ENCODE peak calls at places on chromosome 22, in six cellular contexts. One of them, this sample, is unnamed.

GRCh38 chr22:27879923-27880322 is 39.1 kb downstream of the PITPNB start:
- DNase-seq in A549: peak
- DNase-seq in heart left ventricle: no peak
- DNase-seq in IMR-90: peak
- DNase-seq in spleen: no peak
- DNase-seq in HCT116: peak
- DNase-seq in this sample: no peak

GRCh38 chr22:49789289-49790141 is 38.2 kb downstream of the BRD1 start:
- DNase-seq in A549: no peak
- DNase-seq in spleen: peak
- DNase-seq in HCT116: no peak
- DNase-seq in heart left ventricle: no peak
- DNase-seq in IMR-90: peak
- DNase-seq in this sample: peak

GRCh38 chr22:42897960-42898359 is 40.9 kb upstream of the ARFGAP3 start:
- DNase-seq in HCT116: no peak
- DNase-seq in spleen: no peak
- DNase-seq in A549: no peak
- DNase-seq in IMR-90: no peak
- DNase-seq in heart left ventricle: no peak
- DNase-seq in this sample: no peak

GRCh38 chr22:28999510-29000224 is 62.0 kb downstream of the C22orf31 start:
- DNase-seq in A549: no peak
- DNase-seq in IMR-90: no peak
- DNase-seq in HCT116: no peak
- DNase-seq in heart left ventricle: no peak
- DNase-seq in spleen: no peak
- DNase-seq in this sample: no peak

GRCh38 chr22:23267225-23268043 is 87.1 kb downstream of the BCR start:
- DNase-seq in spleen: no peak
- DNase-seq in IMR-90: no peak
- DNase-seq in A549: no peak
- DNase-seq in HCT116: no peak
- DNase-seq in heart left ventricle: no peak
- DNase-seq in this sample: no peak

GRCh38 chr22:43541462-43542407 is 129.9 kb downstream of the MPPED1 start:
- DNase-seq in HCT116: no peak
- DNase-seq in IMR-90: no peak
- DNase-seq in spleen: no peak
- DNase-seq in A549: no peak
- DNase-seq in heart left ventricle: no peak
- DNase-seq in this sample: no peak

GRCh38 chr22:49209452-49210195 is 618.0 kb downstream of the BRD1 start:
- DNase-seq in HCT116: no peak
- DNase-seq in spleen: peak
- DNase-seq in A549: no peak
- DNase-seq in IMR-90: no peak
- DNase-seq in heart left ventricle: peak
- DNase-seq in this sample: no peak

GRCh38 chr22:40665312-40665711 is 14.0 kb upstream of the MCHR1 start:
- DNase-seq in IMR-90: peak
- DNase-seq in HCT116: no peak
- DNase-seq in spleen: no peak
- DNase-seq in heart left ventricle: peak
- DNase-seq in A549: no peak
- DNase-seq in this sample: no peak

GRCh38 chr22:35930933-35931332 is 97.7 kb downstream of the RBFOX2 start:
- DNase-seq in A549: peak
- DNase-seq in spleen: no peak
- DNase-seq in HCT116: peak
- DNase-seq in heart left ventricle: no peak
- DNase-seq in IMR-90: peak
- DNase-seq in this sample: no peak

GRCh38 chr22:50115693-50116092 is 25.9 kb downstream of the MOV10L1 start:
- DNase-seq in A549: no peak
- DNase-seq in HCT116: no peak
- DNase-seq in IMR-90: peak
- DNase-seq in spleen: no peak
- DNase-seq in heart left ventricle: no peak
- DNase-seq in this sample: no peak

GRCh38 chr22:31084811-31085492 is 3.8 kb downstream of the SMTN start:
- DNase-seq in heart left ventricle: peak
- DNase-seq in A549: no peak
- DNase-seq in HCT116: no peak
- DNase-seq in spleen: peak
- DNase-seq in IMR-90: peak
- DNase-seq in this sample: peak

GRCh38 chr22:49934891-49935557 is 16.6 kb downstream of the CRELD2 start:
- DNase-seq in spleen: peak
- DNase-seq in A549: no peak
- DNase-seq in HCT116: no peak
- DNase-seq in IMR-90: peak
- DNase-seq in heart left ventricle: peak
- DNase-seq in this sample: peak

GRCh38 chr22:30079952-30080533 is at the start of gene HORMAD2:
- DNase-seq in spleen: no peak
- DNase-seq in A549: no peak
- DNase-seq in HCT116: no peak
- DNase-seq in heart left ventricle: no peak
- DNase-seq in IMR-90: no peak
- DNase-seq in this sample: peak

GRCh38 chr22:37357471-37357870 is 69.8 kb downstream of the ELFN2 start:
- DNase-seq in IMR-90: no peak
- DNase-seq in HCT116: no peak
- DNase-seq in spleen: no peak
- DNase-seq in heart left ventricle: no peak
- DNase-seq in A549: no peak
- DNase-seq in this sample: no peak

GRCh38 chr22:43782448-43782847 is 29.7 kb downstream of the EFCAB6 start:
- DNase-seq in A549: no peak
- DNase-seq in heart left ventricle: no peak
- DNase-seq in HCT116: no peak
- DNase-seq in spleen: no peak
- DNase-seq in IMR-90: peak
- DNase-seq in this sample: no peak

GRCh38 chr22:40668611-40669390 is 10.5 kb upstream of the MCHR1 start:
- DNase-seq in heart left ventricle: no peak
- DNase-seq in IMR-90: peak
- DNase-seq in A549: peak
- DNase-seq in HCT116: peak
- DNase-seq in spleen: no peak
- DNase-seq in this sample: no peak

GRCh38 chr22:43129426-43130425 is 13.5 kb downstream of the MCAT start:
- DNase-seq in IMR-90: no peak
- DNase-seq in HCT116: no peak
- DNase-seq in A549: no peak
- DNase-seq in spleen: no peak
- DNase-seq in heart left ventricle: no peak
- DNase-seq in this sample: no peak

GRCh38 chr22:32747588-32747987 is 53.9 kb upstream of the TIMP3 start:
- DNase-seq in HCT116: no peak
- DNase-seq in spleen: no peak
- DNase-seq in A549: no peak
- DNase-seq in IMR-90: no peak
- DNase-seq in heart left ventricle: no peak
- DNase-seq in this sample: no peak

GRCh38 chr22:48899523-48900326 is 927.9 kb downstream of the BRD1 start:
- DNase-seq in IMR-90: no peak
- DNase-seq in A549: no peak
- DNase-seq in HCT116: no peak
- DNase-seq in heart left ventricle: no peak
- DNase-seq in spleen: peak
- DNase-seq in this sample: no peak

GRCh38 chr22:10741210-10741609 is 4786.8 kb upstream of the OR11H1 start:
- DNase-seq in HCT116: no peak
- DNase-seq in spleen: no peak
- DNase-seq in A549: no peak
- DNase-seq in heart left ventricle: no peak
- DNase-seq in IMR-90: no peak
- DNase-seq in this sample: peak

GRCh38 chr22:29629382-29630179 is 26.1 kb downstream of the NF2 start:
- DNase-seq in heart left ventricle: no peak
- DNase-seq in A549: no peak
- DNase-seq in spleen: no peak
- DNase-seq in HCT116: no peak
- DNase-seq in IMR-90: no peak
- DNase-seq in this sample: no peak

GRCh38 chr22:19187716-19188563 is 9.4 kb upstream of the SLC25A1 start:
- DNase-seq in A549: no peak
- DNase-seq in spleen: no peak
- DNase-seq in IMR-90: no peak
- DNase-seq in HCT116: no peak
- DNase-seq in heart left ventricle: no peak
- DNase-seq in this sample: no peak

GRCh38 chr22:41401781-41402648 is 20.3 kb downstream of the TEF start:
- DNase-seq in IMR-90: peak
- DNase-seq in A549: peak
- DNase-seq in heart left ventricle: peak
- DNase-seq in HCT116: no peak
- DNase-seq in spleen: no peak
- DNase-seq in this sample: peak

GRCh38 chr22:45233386-45233785 is 7.3 kb downstream of the KIAA0930 start:
- DNase-seq in HCT116: no peak
- DNase-seq in spleen: peak
- DNase-seq in A549: no peak
- DNase-seq in IMR-90: no peak
- DNase-seq in heart left ventricle: no peak
- DNase-seq in this sample: no peak

GRCh38 chr22:45231293-45231692 is 9.4 kb downstream of the KIAA0930 start:
- DNase-seq in IMR-90: no peak
- DNase-seq in heart left ventricle: no peak
- DNase-seq in A549: no peak
- DNase-seq in spleen: no peak
- DNase-seq in HCT116: no peak
- DNase-seq in this sample: no peak

GRCh38 chr22:45235101-45235777 is 5.5 kb downstream of the KIAA0930 start:
- DNase-seq in spleen: peak
- DNase-seq in heart left ventricle: peak
- DNase-seq in HCT116: no peak
- DNase-seq in IMR-90: no peak
- DNase-seq in A549: no peak
- DNase-seq in this sample: no peak

GRCh38 chr22:45235851-45236342 is 4.8 kb downstream of the KIAA0930 start:
- DNase-seq in A549: no peak
- DNase-seq in HCT116: no peak
- DNase-seq in IMR-90: no peak
- DNase-seq in spleen: peak
- DNase-seq in heart left ventricle: no peak
- DNase-seq in this sample: no peak

DNA sequence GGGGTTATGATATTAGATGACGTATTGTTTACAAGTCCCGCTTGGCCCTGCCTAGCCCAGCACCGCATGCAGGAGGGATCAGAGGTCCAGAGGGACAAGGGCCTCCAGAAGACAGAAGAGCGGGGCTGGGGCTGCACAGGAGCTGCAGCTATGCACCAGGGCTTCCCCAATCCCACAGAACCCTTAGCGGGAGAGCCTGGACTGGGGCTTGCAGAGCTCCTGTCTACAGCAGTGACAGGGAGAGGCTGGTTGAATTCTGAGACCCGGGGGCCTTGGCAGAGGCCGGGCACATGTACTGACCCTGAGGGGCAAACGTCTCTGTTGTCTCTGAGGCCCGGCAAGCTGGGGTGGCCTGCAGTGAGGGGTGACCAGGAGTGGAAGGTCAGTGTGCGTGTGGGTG is 6.9 kb downstream of the KIAA0930 start:
- DNase-seq in IMR-90: no peak
- DNase-seq in heart left ventricle: no peak
- DNase-seq in A549: no peak
- DNase-seq in HCT116: no peak
- DNase-seq in spleen: peak
- DNase-seq in this sample: no peak
- TF ChIP-seq POLR2A in IMR-90: peak
- TF ChIP-seq POLR2A in heart left ventricle: no peak
- TF ChIP-seq POLR2A in A549: no peak
- TF ChIP-seq POLR2A in HCT116: no peak
- TF ChIP-seq POLR2A in spleen: no peak
- TF ChIP-seq POLR2A in this sample: no peak

GRCh38 chr22:45600791-45601730 is 70.6 kb upstream of the ATXN10 start:
- DNase-seq in IMR-90: peak
- DNase-seq in heart left ventricle: no peak
- DNase-seq in spleen: no peak
- DNase-seq in HCT116: no peak
- DNase-seq in A549: no peak
- DNase-seq in this sample: no peak
- H3K27ac ChIP-seq in IMR-90: no peak
- H3K27ac ChIP-seq in heart left ventricle: no peak
- H3K27ac ChIP-seq in spleen: no peak
- H3K27ac ChIP-seq in HCT116: no peak
- H3K27ac ChIP-seq in A549: peak
- H3K27ac ChIP-seq in this sample: no peak

DNA sequence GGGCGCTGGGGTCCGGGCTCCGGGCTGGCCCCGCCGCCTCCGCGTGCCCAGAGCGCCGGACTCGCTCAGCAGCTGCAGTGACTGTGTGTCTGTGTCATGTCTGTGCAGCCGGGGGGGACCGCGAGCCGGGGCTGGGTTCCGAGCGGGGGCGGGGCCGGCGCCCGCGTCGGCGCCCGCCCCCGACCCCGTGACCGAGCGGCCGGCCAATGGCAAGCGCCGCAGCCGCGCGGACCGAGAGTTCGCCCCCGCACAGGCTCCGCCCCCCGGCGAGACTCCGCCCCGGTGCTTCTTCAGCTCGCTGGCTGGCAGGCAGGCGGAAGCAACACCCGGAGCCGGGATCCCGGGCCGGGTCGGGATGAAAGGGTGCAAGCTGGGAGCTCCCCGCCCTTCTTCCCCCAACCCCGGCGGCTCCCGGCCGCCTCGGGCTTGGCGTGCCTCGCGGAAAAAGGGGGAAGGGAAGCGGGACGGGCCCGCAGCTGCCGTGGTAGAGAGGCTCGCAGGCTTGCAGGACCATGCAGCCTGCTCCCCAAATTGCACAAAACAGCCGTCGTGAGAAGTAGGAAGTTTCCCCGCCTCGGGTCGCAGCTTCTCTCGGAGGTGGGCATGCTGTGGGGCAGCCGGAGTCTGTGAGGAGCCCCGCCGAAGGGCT is 775 bp upstream of the LARGE1 start:
- DNase-seq in A549: peak
- DNase-seq in HCT116: peak
- DNase-seq in spleen: peak
- DNase-seq in IMR-90: peak
- DNase-seq in heart left ventricle: peak
- DNase-seq in this sample: peak
- TF ChIP-seq POLR2A in A549: peak
- TF ChIP-seq POLR2A in HCT116: no peak
- TF ChIP-seq POLR2A in spleen: peak
- TF ChIP-seq POLR2A in IMR-90: peak
- TF ChIP-seq POLR2A in heart left ventricle: peak
- TF ChIP-seq POLR2A in this sample: no peak

GRCh38 chr22:24542641-24543040 is 12.3 kb downstream of the GUCD1 start:
- DNase-seq in spleen: no peak
- DNase-seq in A549: no peak
- DNase-seq in IMR-90: no peak
- DNase-seq in HCT116: no peak
- DNase-seq in heart left ventricle: peak
- DNase-seq in this sample: peak
- H3K27ac ChIP-seq in spleen: peak
- H3K27ac ChIP-seq in A549: no peak
- H3K27ac ChIP-seq in IMR-90: no peak
- H3K27ac ChIP-seq in HCT116: no peak
- H3K27ac ChIP-seq in heart left ventricle: no peak
- H3K27ac ChIP-seq in this sample: no peak